ENCODE peak calls at places on chromosomes 11 and 22, in five cellular contexts. One of them, this sample, is unnamed.

GRCh38 chr11:94655951-94656350 is 88.8 kb downstream of the PIWIL4 start:
- DNase-seq in M059J: no peak
- DNase-seq in NCI-H1105 treated with DMSO at 0.1 percent for 48 hours: no peak
- DNase-seq in NCI-H1436: no peak
- DNase-seq in LHCN-M2: no peak
- DNase-seq in this sample: no peak

GRCh38 chr22:19663821-19664325 is 50.4 kb upstream of the SEPTIN5 start:
- DNase-seq in M059J: no peak
- DNase-seq in NCI-H1105 treated with DMSO at 0.1 percent for 48 hours: no peak
- DNase-seq in NCI-H1436: peak
- DNase-seq in LHCN-M2: peak
- DNase-seq in this sample: peak

GRCh38 chr11:126485986-126486635 is 130.6 kb downstream of the ST3GAL4 start:
- DNase-seq in M059J: no peak
- DNase-seq in NCI-H1105 treated with DMSO at 0.1 percent for 48 hours: no peak
- DNase-seq in NCI-H1436: no peak
- DNase-seq in LHCN-M2: no peak
- DNase-seq in this sample: no peak

GRCh38 chr11:14422052-14422813 is 63.2 kb upstream of the RRAS2 start:
- DNase-seq in M059J: peak
- DNase-seq in NCI-H1105 treated with DMSO at 0.1 percent for 48 hours: peak
- DNase-seq in NCI-H1436: no peak
- DNase-seq in LHCN-M2: peak
- DNase-seq in this sample: peak

GRCh38 chr11:704189-704798 is 1.7 kb upstream of the EPS8L2 start:
- DNase-seq in M059J: no peak
- DNase-seq in NCI-H1105 treated with DMSO at 0.1 percent for 48 hours: no peak
- DNase-seq in NCI-H1436: no peak
- DNase-seq in LHCN-M2: no peak
- DNase-seq in this sample: no peak

GRCh38 chr11:22656128-22656527 is 10.3 kb upstream of the GAS2 start:
- DNase-seq in M059J: no peak
- DNase-seq in NCI-H1105 treated with DMSO at 0.1 percent for 48 hours: no peak
- DNase-seq in NCI-H1436: no peak
- DNase-seq in LHCN-M2: no peak
- DNase-seq in this sample: no peak

GRCh38 chr11:112302226-112302868 is 41.7 kb upstream of the PLET1 start:
- DNase-seq in M059J: peak
- DNase-seq in NCI-H1105 treated with DMSO at 0.1 percent for 48 hours: no peak
- DNase-seq in NCI-H1436: no peak
- DNase-seq in LHCN-M2: no peak
- DNase-seq in this sample: peak

GRCh38 chr11:69660001-69660500 is 15.1 kb downstream of the LTO1 start:
- DNase-seq in M059J: no peak
- DNase-seq in NCI-H1105 treated with DMSO at 0.1 percent for 48 hours: no peak
- DNase-seq in NCI-H1436: no peak
- DNase-seq in LHCN-M2: no peak
- DNase-seq in this sample: no peak

GRCh38 chr11:57977709-57978108 is 46.0 kb upstream of the OR9Q1 start:
- DNase-seq in M059J: no peak
- DNase-seq in NCI-H1105 treated with DMSO at 0.1 percent for 48 hours: no peak
- DNase-seq in NCI-H1436: no peak
- DNase-seq in LHCN-M2: no peak
- DNase-seq in this sample: no peak

GRCh38 chr11:46267930-46268329 is 9.5 kb upstream of the CREB3L1 start:
- DNase-seq in M059J: no peak
- DNase-seq in NCI-H1105 treated with DMSO at 0.1 percent for 48 hours: no peak
- DNase-seq in NCI-H1436: no peak
- DNase-seq in LHCN-M2: no peak
- DNase-seq in this sample: no peak

GRCh38 chr11:63641727-63642126 is 27.5 kb upstream of the PLAAT3 start:
- DNase-seq in M059J: peak
- DNase-seq in NCI-H1105 treated with DMSO at 0.1 percent for 48 hours: no peak
- DNase-seq in NCI-H1436: no peak
- DNase-seq in LHCN-M2: no peak
- DNase-seq in this sample: peak

GRCh38 chr22:20725987-20726558 is 47.8 kb upstream of the SERPIND1 start:
- DNase-seq in M059J: peak
- DNase-seq in NCI-H1105 treated with DMSO at 0.1 percent for 48 hours: no peak
- DNase-seq in NCI-H1436: no peak
- DNase-seq in LHCN-M2: peak
- DNase-seq in this sample: peak

GRCh38 chr11:59918987-59919589 is 19.1 kb upstream of the OOSP1 start:
- DNase-seq in M059J: peak
- DNase-seq in NCI-H1105 treated with DMSO at 0.1 percent for 48 hours: peak
- DNase-seq in NCI-H1436: no peak
- DNase-seq in LHCN-M2: peak
- DNase-seq in this sample: peak

GRCh38 chr11:59857444-59858434 is 8.5 kb downstream of the TCN1 start:
- DNase-seq in M059J: peak
- DNase-seq in NCI-H1105 treated with DMSO at 0.1 percent for 48 hours: no peak
- DNase-seq in NCI-H1436: no peak
- DNase-seq in LHCN-M2: peak
- DNase-seq in this sample: peak

GRCh38 chr11:118434123-118434552 is 2.2 kb upstream of the KMT2A start:
- DNase-seq in M059J: no peak
- DNase-seq in NCI-H1105 treated with DMSO at 0.1 percent for 48 hours: peak
- DNase-seq in NCI-H1436: peak
- DNase-seq in LHCN-M2: no peak
- DNase-seq in this sample: no peak

GRCh38 chr22:28032896-28033295 is 113.8 kb upstream of the PITPNB start:
- DNase-seq in M059J: no peak
- DNase-seq in NCI-H1105 treated with DMSO at 0.1 percent for 48 hours: no peak
- DNase-seq in NCI-H1436: peak
- DNase-seq in LHCN-M2: no peak
- DNase-seq in this sample: no peak